ENCODE peak calls at places on chromosomes 13 and 19, in ten cellular contexts. W is keratinocyte, V is brain microvascular endothelial cell, L is AG04449, Y is left lung, T is upper lobe of left lung, G is fibroblast of mammary gland, A is mucosa of descending colon, Q is osteoblast, O is uterus. J is an unnamed sample.

GRCh38 chr13:20151016-20151415 is 9.8 kb downstream of the GJA3 start:
- DNase-seq in O (no peak), T (no peak), Y (no peak), A (no peak), W (no peak), Q (peak; percentile 25), L (no peak), V (no peak), G (no peak), J (no peak)

GRCh38 chr19:46528601-46529447 is 33.2 kb upstream of the PNMA8B start:
- DNase-seq in T (no peak), V (no peak), W (no peak), L (no peak), G (no peak), Y (no peak), O (no peak), A (no peak), Q (no peak), J (no peak)

GRCh38 chr13:28618595-28618994 is 40.3 kb upstream of the POMP start:
- DNase-seq in V (no peak), W (no peak), T (peak; percentile 44), O (no peak), Q (no peak), A (no peak), Y (no peak), G (no peak), L (no peak), J (no peak)

GRCh38 chr13:83890358-83890757 is 8.1 kb upstream of the SLITRK1 start:
- DNase-seq in L (no peak), Q (no peak), W (no peak), Y (no peak), G (no peak), T (no peak), V (no peak), A (no peak), O (no peak), J (no peak)

GRCh38 chr19:41694196-41694595 is 6.1 kb upstream of the CEACAM7 start:
- DNase-seq in G (no peak), W (no peak), A (no peak), T (no peak), V (no peak), O (no peak), Y (no peak), L (no peak), Q (no peak), J (no peak)

GRCh38 chr19:38070573-38070972 is 153.4 kb downstream of the DPF1 start:
- DNase-seq in A (no peak), L (no peak), W (peak; percentile 17), T (no peak), Q (peak; percentile 86), G (peak; percentile 71), O (no peak), Y (no peak), V (peak; percentile 29), J (peak; percentile 78)

GRCh38 chr13:36251528-36251927 is 37.2 kb upstream of the SOHLH2 start:
- DNase-seq in Q (peak; percentile 68), V (no peak), G (peak; percentile 31), O (no peak), W (no peak), Y (no peak), L (no peak), A (no peak), T (no peak), J (peak; percentile 18)

GRCh38 chr13:43230989-43231388 is 207.6 kb downstream of the DNAJC15 start:
- DNase-seq in O (no peak), T (no peak), L (no peak), W (no peak), Y (no peak), G (no peak), V (no peak), A (no peak), Q (no peak), J (no peak)

GRCh38 chr19:16001481-16002312 is 52.9 kb downstream of the OR10H4 start:
- DNase-seq in Y (no peak), O (no peak), Q (peak; percentile 82), W (no peak), V (peak; percentile 54), A (no peak), T (no peak), L (peak; percentile 50), G (peak; percentile 72), J (peak; percentile 35)

GRCh38 chr19:44850641-44851109 is 4.6 kb downstream of the NECTIN2 start:
- DNase-seq in O (peak; percentile 22), A (no peak), Y (no peak), T (no peak), G (no peak), Q (no peak), V (no peak), W (no peak), L (no peak), J (no peak)

GRCh38 chr19:44855606-44856005 is 9.5 kb downstream of the NECTIN2 start:
- DNase-seq in Y (no peak), A (no peak), W (no peak), T (no peak), Q (no peak), O (no peak), G (no peak), V (no peak), L (no peak), J (no peak)

GRCh38 chr19:44851427-44851826 is 5.3 kb downstream of the NECTIN2 start:
- DNase-seq in L (no peak), V (no peak), A (no peak), O (no peak), Q (no peak), W (no peak), T (no peak), Y (no peak), G (no peak), J (no peak)

GRCh38 chr19:44857837-44858236 is 11.7 kb downstream of the NECTIN2 start:
- DNase-seq in L (no peak), Y (no peak), Q (no peak), O (no peak), G (no peak), T (no peak), W (no peak), V (no peak), A (no peak), J (no peak)

DNA sequence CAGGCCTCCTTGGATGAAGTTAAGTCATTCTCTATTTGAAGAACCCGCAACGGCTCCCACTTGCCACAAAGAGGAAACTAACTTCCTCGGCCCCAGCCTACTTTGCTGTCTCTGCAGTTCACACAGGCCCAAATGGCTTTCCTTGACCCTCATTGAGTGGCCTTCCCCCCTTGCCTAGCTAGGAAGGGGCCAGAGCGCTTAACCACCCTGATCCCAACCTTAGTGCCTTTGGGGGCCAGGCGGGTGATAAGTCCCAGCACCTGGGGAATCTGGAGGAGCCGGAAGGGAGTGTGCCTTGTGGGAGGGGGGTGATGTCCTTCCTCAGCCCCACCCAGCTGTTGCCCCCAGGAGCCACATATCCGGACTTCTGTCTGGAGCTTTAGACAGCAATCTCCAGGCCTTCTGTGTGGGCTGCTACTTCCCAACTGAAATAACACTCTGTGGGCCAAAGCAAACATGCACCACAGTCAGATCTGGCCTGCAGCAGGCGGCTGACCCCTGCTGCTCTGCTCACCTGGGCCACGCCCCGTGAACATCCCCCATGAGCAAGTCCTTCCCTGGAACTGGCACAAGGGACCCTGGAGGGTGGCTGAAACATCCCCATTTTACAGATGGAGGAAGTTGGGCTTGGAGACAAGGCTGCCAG is 10.5 kb downstream of the NECTIN2 start:
- DNase-seq in V (peak; percentile 48), Q (no peak), A (no peak), G (no peak), W (no peak), T (no peak), O (no peak), L (no peak), Y (peak; percentile 40), J (no peak)
- H3K4me3 ChIP-seq in V (no peak overlapping the region), Q (no peak overlapping the region), A (no peak overlapping the region), G (no peak overlapping the region), W (no peak overlapping the region), T (no peak overlapping the region), O (no peak overlapping the region), L (no peak overlapping the region), Y (no peak overlapping the region), J (no peak overlapping the region)

GRCh38 chr19:43638991-43639494 is 607 bp downstream of the CADM4 start:
- DNase-seq in A (no peak), V (no peak), O (no peak), L (no peak), T (no peak), Q (no peak), G (no peak), W (no peak), Y (no peak), J (no peak)
- H3K4me3 ChIP-seq in A (no peak overlapping the region), V (peak overlapping the region; percentile 24), O (peak overlapping the region; percentile 52), L (no peak overlapping the region), T (no peak overlapping the region), Q (peak overlapping the region; percentile 16), G (no peak overlapping the region), W (peak overlapping the region; percentile 36), Y (no peak overlapping the region), J (peak overlapping the region; percentile 39)

DNA sequence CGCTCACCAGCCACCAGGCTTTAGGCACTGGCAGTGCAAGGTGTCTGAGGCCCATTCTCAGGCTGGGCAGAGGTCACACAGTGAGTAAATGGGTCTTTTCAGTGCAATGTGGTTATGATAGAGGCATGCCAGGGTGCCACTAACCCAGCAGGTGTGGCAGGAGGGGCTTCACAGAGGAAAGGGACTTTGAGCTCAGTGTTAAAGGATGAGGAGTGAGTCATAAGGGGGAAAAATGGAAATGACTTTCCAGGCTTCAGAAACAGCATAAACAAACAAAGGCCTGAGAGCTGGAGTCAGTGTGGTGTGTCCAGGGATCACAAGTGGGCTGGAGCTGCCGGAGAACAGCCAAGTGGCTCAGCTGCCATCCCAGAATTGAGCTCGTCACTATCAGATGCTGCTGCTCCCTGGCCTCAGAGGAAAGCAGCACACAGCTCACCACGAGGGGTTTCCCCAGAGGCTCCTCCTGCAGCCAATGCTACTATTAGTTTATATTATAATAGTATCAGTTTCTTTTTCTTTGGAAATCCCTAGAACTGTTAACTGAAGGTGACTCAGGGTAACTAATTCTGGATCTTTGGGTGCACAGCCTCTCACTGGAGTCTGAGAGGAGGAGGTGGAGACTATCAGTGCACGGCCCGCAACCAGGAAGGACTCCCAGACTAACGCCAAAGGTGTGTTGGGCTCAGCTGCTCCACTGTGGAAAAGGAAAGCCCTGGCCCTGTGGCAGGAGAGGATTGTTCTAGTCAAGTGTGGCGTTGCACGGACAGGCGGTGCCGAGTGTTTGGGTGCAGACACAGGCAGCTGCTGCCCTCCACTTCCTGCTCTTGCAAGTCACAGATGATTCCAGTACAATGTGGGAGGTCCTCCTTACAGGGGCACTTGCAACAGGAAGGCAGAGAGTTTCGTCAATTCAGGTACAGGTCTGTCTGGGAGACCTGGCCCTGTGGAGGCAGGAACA is 39.5 kb downstream of the DHRS12 start:
- DNase-seq in O (peak; percentile 60), W (no peak), V (peak; percentile 78), L (no peak), G (peak; percentile 92), T (no peak), A (peak; percentile 68), Q (peak; percentile 96), Y (peak; percentile 65), J (peak; percentile 26)
- H3K4me3 ChIP-seq in O (no peak overlapping the region), W (no peak overlapping the region), V (no peak overlapping the region), L (no peak overlapping the region), G (no peak overlapping the region), T (no peak overlapping the region), A (no peak overlapping the region), Q (peak overlapping the region; percentile 18), Y (no peak overlapping the region), J (no peak overlapping the region)

DNA sequence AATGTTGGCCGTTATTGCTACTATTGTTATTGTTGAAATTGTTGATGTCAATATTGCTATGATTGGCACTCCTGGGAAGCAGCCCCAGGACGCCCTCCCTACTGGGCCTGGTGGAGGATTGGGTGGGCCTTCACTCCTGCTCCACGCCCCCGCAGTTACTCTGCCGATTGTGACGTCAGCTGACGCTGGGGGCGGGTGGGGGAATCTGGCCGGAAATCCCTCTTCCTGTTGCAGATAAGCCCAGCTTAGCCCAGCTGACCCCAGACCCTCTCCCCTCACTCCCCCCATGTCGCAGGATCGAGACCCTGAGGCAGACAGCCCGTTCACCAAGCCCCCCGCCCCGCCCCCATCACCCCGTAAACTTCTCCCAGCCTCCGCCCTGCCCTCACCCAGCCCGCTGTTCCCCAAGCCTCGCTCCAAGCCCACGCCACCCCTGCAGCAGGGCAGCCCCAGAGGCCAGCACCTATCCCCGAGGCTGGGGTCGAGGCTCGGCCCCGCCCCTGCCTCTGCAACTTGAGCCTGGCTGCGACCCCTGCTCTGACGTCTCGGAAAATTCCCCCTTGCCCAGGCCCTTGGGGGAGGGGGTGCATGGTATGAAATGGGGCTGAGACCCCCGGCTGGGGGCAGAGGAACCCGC is at the start of gene ETV2:
- DNase-seq in A (peak; percentile 70), Y (no peak), V (peak; percentile 40), G (peak; percentile 54), Q (peak; percentile 77), O (no peak), T (peak; percentile 70), W (no peak), L (no peak), J (peak; percentile 25)
- H3K4me3 ChIP-seq in A (no peak within 1 kb of the TSS), Y (no peak within 1 kb of the TSS), V (peak within 1 kb of the TSS; percentile 20), G (peak within 1 kb of the TSS; percentile 6), Q (peak within 1 kb of the TSS; percentile 42), O (no peak within 1 kb of the TSS), T (no peak within 1 kb of the TSS), W (no peak within 1 kb of the TSS), L (no peak within 1 kb of the TSS), J (no peak within 1 kb of the TSS)